ENCODE peak calls at places on chromosomes 4 and X, in nine cellular contexts. R, O, H, P, C, T, J, G and K are unnamed samples.

GRCh38 chr4:124415206-124415605 is 297.3 kb downstream of the ANKRD50 start:
- DNase-seq in R (no peak), C (peak; percentile 23), J (no peak), G (no peak), H (no peak), T (no peak), P (no peak), O (peak; percentile 22), K (no peak)

GRCh38 chrX:80817002-80817401 is 7.3 kb upstream of the BRWD3 start:
- DNase-seq in J (no peak), O (peak; percentile 26), R (no peak), P (no peak), C (no peak), T (no peak), G (no peak), H (no peak), K (no peak)

GRCh38 chr4:145954924-145955339 is 16.3 kb upstream of the ZNF827 start:
- DNase-seq in C (peak; percentile 27), R (no peak), P (no peak), H (no peak), T (no peak), J (no peak), O (peak; percentile 92), G (peak; percentile 90), K (no peak)

GRCh38 chrX:57367649-57368048 is 81.1 kb downstream of the FAAH2 start:
- DNase-seq in P (no peak), R (no peak), O (no peak), T (no peak), J (no peak), C (no peak), G (no peak), H (no peak), K (no peak)

GRCh38 chrX:69807400-69807799 is 191.5 kb downstream of the EDA start:
- DNase-seq in P (no peak), R (no peak), T (no peak), C (no peak), O (no peak), J (no peak), G (no peak), H (no peak), K (no peak)

GRCh38 chr4:157115613-157116340 is 39.8 kb downstream of the GLRB start:
- DNase-seq in R (no peak), J (no peak), O (peak; percentile 91), C (peak; percentile 63), T (no peak), G (no peak), H (no peak), P (no peak), K (no peak)

GRCh38 chrX:129647588-129648410 is 7.0 kb downstream of the APLN start:
- DNase-seq in P (no peak), T (no peak), J (no peak), O (no peak), G (no peak), H (no peak), R (no peak), C (no peak), K (no peak)

GRCh38 chr4:53490161-53490915 is 100.9 kb downstream of the LNX1 start:
- DNase-seq in H (no peak), C (peak; percentile 21), O (no peak), J (no peak), T (no peak), P (no peak), R (no peak), G (no peak), K (no peak)

GRCh38 chr4:128524311-128524710 is 236.7 kb upstream of the PGRMC2 start:
- DNase-seq in O (peak; percentile 96), R (peak; percentile 44), P (no peak), C (peak; percentile 69), H (no peak), J (no peak), T (no peak), G (peak; percentile 52), K (no peak)

GRCh38 chrX:131397891-131398290 is 108.8 kb upstream of the IGSF1 start:
- DNase-seq in R (no peak), T (no peak), O (no peak), P (no peak), H (no peak), J (no peak), G (no peak), C (no peak), K (no peak)